ENCODE peak calls at places on chromosome 15, in four cellular contexts. L is H1, T is K562, S is HepG2. V is an unnamed sample.
A peak's percentile ranks its signal among the peaks of the same experiment; 100 is the strongest.

GRCh38 chr15:31495281-31495680 is 168.6 kb downstream of the KLF13 start:
- DNase-seq in L (peak; percentile 16), T (no peak), S (no peak), V (no peak)

GRCh38 chr15:37109952-37110630 is 9.7 kb upstream of the MEIS2 start:
- DNase-seq in L (peak; percentile 66), T (no peak), S (no peak), V (no peak)

GRCh38 chr15:65198571-65198970 is 12.7 kb downstream of the CILP start:
- DNase-seq in L (no peak), T (no peak), S (no peak), V (no peak)

GRCh38 chr15:74844319-74845207 is 1.6 kb upstream of the ULK3 start:
- DNase-seq in L (no peak), T (no peak), S (no peak), V (no peak)

GRCh38 chr15:33154366-33155166 is 39.9 kb downstream of the FMN1 start:
- DNase-seq in L (no peak), T (no peak), S (no peak), V (no peak)

GRCh38 chr15:72127724-72128322 is 9.6 kb downstream of the SENP8 start:
- DNase-seq in L (no peak), T (no peak), S (no peak), V (no peak)

GRCh38 chr15:82680200-82681102 is 29.2 kb downstream of the AP3B2 start:
- DNase-seq in L (peak; percentile 88), T (peak; percentile 98), S (no peak), V (no peak)

GRCh38 chr15:93882779-93883178 is 348.6 kb upstream of the MCTP2 start:
- DNase-seq in L (no peak), T (no peak), S (no peak), V (no peak)

GRCh38 chr15:74519311-74519710 is 21.7 kb upstream of the ARID3B start:
- DNase-seq in L (no peak), T (no peak), S (no peak), V (no peak)

GRCh38 chr15:78049691-78050440 is 27.6 kb downstream of the TBC1D2B start:
- DNase-seq in L (no peak), T (no peak), S (no peak), V (no peak)

GRCh38 chr15:67033012-67033411 is 32.4 kb upstream of the SMAD3 start:
- DNase-seq in L (no peak), T (no peak), S (no peak), V (no peak)

GRCh38 chr15:73617310-73617709 is 15.9 kb downstream of the NPTN start:
- DNase-seq in L (no peak), T (no peak), S (no peak), V (no peak)

GRCh38 chr15:70449311-70450141 is 313.8 kb downstream of the UACA start:
- DNase-seq in L (no peak), T (no peak), S (no peak), V (no peak)

GRCh38 chr15:24956131-24956838 is 1.5 kb downstream of the SNRPN start:
- DNase-seq in L (peak; percentile 68), T (no peak), S (peak; percentile 59), V (no peak)

GRCh38 chr15:55791576-55792400 is 48.8 kb upstream of the PRTG start:
- DNase-seq in L (no peak), T (no peak), S (no peak), V (no peak)

GRCh38 chr15:74134387-74135027 is 4.1 kb downstream of the ISLR2 start:
- DNase-seq in L (peak; percentile 89), T (no peak), S (no peak), V (no peak)

GRCh38 chr15:29978411-29979382 is 104.1 kb upstream of the GOLGA8J start:
- DNase-seq in L (no peak), T (no peak), S (no peak), V (no peak)

GRCh38 chr15:64731012-64731806 is 44.2 kb downstream of the RBPMS2 start:
- DNase-seq in L (peak; percentile 97), T (peak; percentile 76), S (peak; percentile 67), V (peak; percentile 75)

GRCh38 chr15:29451201-29451781 is 181.7 kb upstream of the NSMCE3 start:
- DNase-seq in L (peak; percentile 69), T (no peak), S (peak; percentile 11), V (peak; percentile 7)

GRCh38 chr15:63244976-63245645 is 32.3 kb upstream of the APH1B start:
- DNase-seq in L (no peak), T (no peak), S (no peak), V (no peak)

GRCh38 chr15:43169888-43170287 is 15.3 kb upstream of the CCNDBP1 start:
- DNase-seq in L (no peak), T (peak; percentile 22), S (no peak), V (no peak)

DNA sequence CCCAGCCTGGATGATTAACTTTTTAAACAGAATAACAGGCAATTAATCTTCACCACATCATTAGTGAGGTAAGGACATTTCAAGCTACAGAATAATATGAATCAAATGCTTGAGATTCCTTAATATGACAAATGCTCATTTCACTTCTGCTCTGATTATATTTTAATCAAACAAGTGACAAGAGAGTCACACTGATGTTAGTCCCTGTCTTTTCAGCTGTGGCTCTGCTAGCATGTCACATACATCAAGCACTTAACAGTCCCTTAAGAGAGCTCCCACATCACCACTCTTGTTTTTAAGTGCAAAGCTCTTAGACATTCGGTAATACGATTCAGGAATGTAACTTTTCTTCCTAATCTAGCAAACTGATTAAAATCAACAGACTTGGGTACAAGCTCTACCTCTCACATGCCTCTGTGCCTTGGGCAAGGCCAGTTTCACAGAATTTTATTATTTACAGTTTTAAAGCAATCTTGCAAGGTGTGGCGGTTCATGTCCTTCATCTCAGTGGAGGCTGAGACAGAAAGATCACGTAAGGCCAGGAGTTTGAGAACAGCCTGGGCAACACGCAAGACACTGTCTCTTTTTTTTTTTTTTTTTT is 78.2 kb downstream of the LDHAL6B start:
- DNase-seq in L (no peak), T (no peak), S (no peak), V (no peak)
- H3K4me1 ChIP-seq in L (peaks cover 4% of the 10 kb centered on the region), T (no peaks in the 10 kb centered on the region), S (peaks cover 59% of the 10 kb centered on the region), V (peaks cover 48% of the 10 kb centered on the region)

GRCh38 chr15:85804481-85805165 is 9.9 kb upstream of the KLHL25 start:
- DNase-seq in L (no peak), T (no peak), S (no peak), V (no peak)
- TF ChIP-seq FOSL1 in L (no peak), T (no peak), S (no peak), V (no peak)

GRCh38 chr15:68797589-68798377 is 22.9 kb downstream of the ANP32A start:
- DNase-seq in L (no peak), T (peak; percentile 39), S (no peak), V (no peak)
- H3K4me1 ChIP-seq in L (peaks cover 21% of the 10 kb centered on the region), T (peaks cover 18% of the 10 kb centered on the region), S (peaks cover 61% of the 10 kb centered on the region), V (no peaks in the 10 kb centered on the region)

GRCh38 chr15:68469162-68470048 is 37.4 kb upstream of the ITGA11 start:
- DNase-seq in L (no peak), T (no peak), S (no peak), V (no peak)
- TF ChIP-seq FOSL1 in L (no peak), T (no peak), S (no peak), V (no peak)

GRCh38 chr15:97963779-97964178 is 3.3 kb downstream of the ARRDC4 start:
- DNase-seq in L (no peak), T (no peak), S (no peak), V (no peak)
- H3K4me1 ChIP-seq in L (no peaks in the 10 kb centered on the region), T (peaks cover 15% of the 10 kb centered on the region), S (peaks cover 30% of the 10 kb centered on the region), V (peaks cover 17% of the 10 kb centered on the region)

GRCh38 chr15:89016549-89017041 is 71.7 kb upstream of the ABHD2 start:
- DNase-seq in L (no peak), T (no peak), S (no peak), V (peak; percentile 23)
- TF ChIP-seq FOSL1 in L (no peak), T (no peak), S (no peak), V (peak; percentile 19)

GRCh38 chr15:41507820-41508290 is 5.8 kb downstream of the LTK start:
- DNase-seq in L (no peak), T (no peak), S (no peak), V (no peak)
- H3K4me1 ChIP-seq in L (peaks cover 13% of the 10 kb centered on the region), T (no peaks in the 10 kb centered on the region), S (peaks cover 6% of the 10 kb centered on the region), V (peaks cover 25% of the 10 kb centered on the region)

V was measured in HCT116.